ENCODE peak calls at places on chromosomes 1 and 21, in five cellular contexts. B, K, A, I and W are unnamed samples.

GRCh38 chr1:19424651-19425570 is 60.4 kb downstream of the CAPZB start:
- DNase-seq in I (no peak), K (no peak), A (no peak), B (no peak), W (no peak)

GRCh38 chr1:1069711-1070676 is 4.1 kb downstream of the RNF223 start:
- DNase-seq in B (no peak), I (no peak), A (peak; percentile 60), K (no peak), W (no peak)

GRCh38 chr1:45880930-45881329 is 77.5 kb downstream of the MAST2 start:
- DNase-seq in A (no peak), K (no peak), B (no peak), I (no peak), W (no peak)

GRCh38 chr1:13498553-13498952 is 15.2 kb downstream of the LRRC38 start:
- DNase-seq in I (no peak), A (no peak), K (no peak), B (no peak), W (no peak)

GRCh38 chr1:246534114-246534513 is 27.0 kb upstream of the SMYD3 start:
- DNase-seq in K (no peak), B (no peak), A (no peak), I (no peak), W (no peak)

GRCh38 chr1:9238134-9238533 is 3.6 kb downstream of the H6PD start:
- DNase-seq in I (no peak), A (no peak), K (no peak), B (no peak), W (no peak)

GRCh38 chr1:17596186-17596585 is 56.7 kb downstream of the ARHGEF10L start:
- DNase-seq in I (no peak), B (no peak), A (no peak), K (no peak), W (no peak)

GRCh38 chr1:204104331-204105222 is 31.7 kb downstream of the SOX13 start:
- DNase-seq in I (no peak), B (no peak), K (no peak), A (no peak), W (no peak)

GRCh38 chr1:67853704-67854103 is 20.4 kb upstream of the GNG12 start:
- DNase-seq in B (no peak), K (no peak), A (peak; percentile 75), I (peak; percentile 44), W (peak; percentile 23)

GRCh38 chr21:34989337-34990151 is 59.6 kb downstream of the RUNX1 start:
- DNase-seq in I (no peak), K (no peak), B (no peak), A (no peak), W (no peak)

DNA sequence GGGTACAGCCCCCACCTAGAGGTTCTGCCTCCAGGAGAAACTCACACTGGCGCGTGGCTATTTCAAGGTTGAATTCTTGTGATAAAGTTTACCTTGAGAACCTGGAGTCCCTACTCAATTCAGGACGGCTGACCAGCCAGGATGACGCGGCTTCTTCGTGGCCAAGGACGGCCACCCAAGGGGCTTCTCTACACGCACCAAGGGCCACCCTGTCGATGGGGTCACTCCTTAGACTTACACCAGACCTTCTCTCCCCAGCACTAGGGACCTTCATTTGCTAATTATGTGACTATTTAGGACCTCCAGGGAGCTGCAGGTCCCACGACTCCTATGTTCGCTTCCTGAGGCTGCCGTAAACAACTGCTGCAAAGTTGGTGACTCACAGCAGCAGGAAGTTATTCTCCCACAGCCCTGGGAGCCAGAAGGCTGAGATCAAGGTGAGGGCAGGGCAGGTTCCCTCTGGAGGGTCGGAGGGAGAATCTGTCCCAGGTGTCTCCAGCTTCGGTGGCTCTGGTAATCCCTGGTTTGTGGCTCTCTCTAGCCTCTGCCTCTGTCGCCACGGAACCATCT is 135.9 kb downstream of the NPHP4 start:
- DNase-seq in K (no peak), A (peak; percentile 24), B (no peak), I (peak; percentile 4), W (no peak)
- TF ChIP-seq POLR2A in K (no peak), A (no peak), B (no peak), I (peak; percentile 23), W (no peak)

DNA sequence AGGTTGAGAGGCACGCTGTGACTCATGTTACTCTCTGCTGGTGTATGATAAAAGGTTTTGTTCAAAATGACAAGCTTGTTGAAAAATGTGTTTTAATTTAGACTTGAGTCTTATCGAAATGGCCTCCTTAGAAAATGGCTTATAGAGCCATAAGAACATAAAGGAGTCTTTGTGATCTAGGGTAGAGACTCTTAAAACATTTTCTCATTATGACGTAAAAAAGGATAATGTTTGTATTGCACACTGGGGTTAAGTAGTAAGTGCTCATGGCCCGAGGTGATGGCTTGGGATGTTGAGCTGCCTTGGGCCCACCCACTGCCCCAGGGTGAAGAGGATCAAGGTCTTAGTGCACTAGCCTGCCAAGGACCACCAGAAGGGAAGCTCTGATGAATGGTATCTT is 117.4 kb downstream of the DISC1 start:
- DNase-seq in B (no peak), A (no peak), K (no peak), I (no peak), W (no peak)
- TF ChIP-seq POLR2A in B (no peak), A (no peak), K (no peak), I (no peak), W (no peak)

GRCh38 chr1:2199042-2199810 is 4.7 kb upstream of the FAAP20 start:
- DNase-seq in A (peak; percentile 99), B (peak; percentile 84), I (peak; percentile 74), K (peak; percentile 98), W (peak; percentile 92)
- TF ChIP-seq POLR2A in A (peak; percentile 94), B (peak; percentile 77), I (peak; percentile 74), K (no peak), W (peak; percentile 78)

GRCh38 chr1:234924450-234925355 is 203.9 kb downstream of the TOMM20 start:
- DNase-seq in K (peak; percentile 78), B (no peak), I (no peak), A (no peak), W (no peak)
- TF ChIP-seq POLR2A in K (no peak), B (no peak), I (no peak), A (no peak), W (no peak)